ENCODE peak calls at places on chromosome 11, in five cellular contexts. L, Z, E, G and X are unnamed samples.

GRCh38 chr11:33828604-33829429 is 54.5 kb upstream of the FBXO3 start:
- DNase-seq in L (no peak), Z (no peak), E (no peak), G (peak; percentile 1), X (peak; percentile 58)

GRCh38 chr11:46369458-46370152 is 11.9 kb upstream of the MDK start:
- DNase-seq in L (peak; percentile 48), Z (peak; percentile 69), E (peak; percentile 64), G (peak; percentile 60), X (peak; percentile 98)

GRCh38 chr11:72585762-72586590 is 88.2 kb downstream of the PDE2A start:
- DNase-seq in L (peak; percentile 38), Z (peak; percentile 60), E (peak; percentile 53), G (no peak), X (peak; percentile 98)

GRCh38 chr11:79439893-79440450 is 858 bp downstream of the TENM4 start:
- DNase-seq in L (no peak), Z (no peak), E (peak; percentile 40), G (no peak), X (peak; percentile 81)

GRCh38 chr11:14229472-14229871 is 129.5 kb downstream of the RRAS2 start:
- DNase-seq in L (no peak), Z (no peak), E (no peak), G (no peak), X (no peak)

GRCh38 chr11:46006418-46007070 is 84.1 kb downstream of the LARGE2 start:
- DNase-seq in L (peak; percentile 63), Z (peak; percentile 87), E (peak; percentile 57), G (peak; percentile 67), X (no peak)

GRCh38 chr11:85961930-85962363 is 106.8 kb downstream of the CCDC83 start:
- DNase-seq in L (no peak), Z (peak; percentile 40), E (peak; percentile 39), G (no peak), X (no peak)

GRCh38 chr11:557328-558132 is 3.0 kb downstream of the LMNTD2 start:
- DNase-seq in L (no peak), Z (no peak), E (no peak), G (no peak), X (peak; percentile 87)

GRCh38 chr11:20117291-20117690 is 43.0 kb downstream of the DBX1 start:
- DNase-seq in L (no peak), Z (no peak), E (no peak), G (no peak), X (no peak)

GRCh38 chr11:65651589-65652510 is 10.9 kb downstream of the RELA start:
- DNase-seq in L (no peak), Z (peak; percentile 83), E (peak; percentile 73), G (peak; percentile 79), X (peak; percentile 93)

GRCh38 chr11:68997124-68997994 is 15.7 kb downstream of the MRGPRF start:
- DNase-seq in L (no peak), Z (no peak), E (no peak), G (no peak), X (peak; percentile 51)

GRCh38 chr11:44928807-44929206 is 21.9 kb downstream of the TP53I11 start:
- DNase-seq in L (no peak), Z (no peak), E (no peak), G (no peak), X (no peak)

GRCh38 chr11:6703247-6704063 is 20.3 kb upstream of the MRPL17 start:
- DNase-seq in L (peak; percentile 24), Z (peak; percentile 75), E (peak; percentile 65), G (peak; percentile 48), X (no peak)

GRCh38 chr11:109784536-109784935 is 308.7 kb upstream of the ZC3H12C start:
- DNase-seq in L (no peak), Z (no peak), E (no peak), G (no peak), X (no peak)
- H3K4me2 ChIP-seq in L (no peak overlapping the region), Z (no peak overlapping the region), E (no peak overlapping the region), G (no peak overlapping the region), X (no peak overlapping the region)

DNA sequence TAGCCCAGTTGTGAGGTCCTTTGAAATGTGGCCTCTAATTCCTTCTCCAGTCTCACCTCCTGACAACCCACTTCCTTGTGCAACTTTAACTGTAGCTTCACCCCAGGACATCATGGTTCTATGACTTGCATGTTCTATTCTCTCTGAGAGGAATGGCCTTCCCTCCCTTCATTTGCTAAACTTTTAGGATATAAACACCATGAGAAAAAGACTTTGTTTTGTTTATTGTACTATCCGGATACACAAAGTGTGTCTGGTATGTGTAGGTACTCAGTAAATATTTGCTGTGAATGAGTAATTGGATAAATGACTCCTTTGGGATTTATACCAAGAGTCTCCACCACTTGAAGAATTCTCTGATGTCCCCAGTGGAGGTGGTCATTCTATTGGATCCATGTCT is 547.6 kb downstream of the INSC start:
- DNase-seq in L (no peak), Z (no peak), E (no peak), G (peak; percentile 73), X (no peak)
- H3K79me2 ChIP-seq in L (no peaks in the 10 kb centered on the region), Z (no peaks in the 10 kb centered on the region), E (no peaks in the 10 kb centered on the region), G (no peaks in the 10 kb centered on the region), X (no peaks in the 10 kb centered on the region)

GRCh38 chr11:123483465-123483864 is 53.4 kb downstream of the GRAMD1B start:
- DNase-seq in L (no peak), Z (no peak), E (peak; percentile 4), G (no peak), X (no peak)

GRCh38 chr11:123482225-123482624 is 52.2 kb downstream of the GRAMD1B start:
- DNase-seq in L (no peak), Z (no peak), E (no peak), G (no peak), X (no peak)

GRCh38 chr11:123484448-123484847 is 54.4 kb downstream of the GRAMD1B start:
- DNase-seq in L (no peak), Z (no peak), E (no peak), G (no peak), X (no peak)

GRCh38 chr11:123481647-123482046 is 51.6 kb downstream of the GRAMD1B start:
- DNase-seq in L (no peak), Z (no peak), E (no peak), G (no peak), X (no peak)

DNA sequence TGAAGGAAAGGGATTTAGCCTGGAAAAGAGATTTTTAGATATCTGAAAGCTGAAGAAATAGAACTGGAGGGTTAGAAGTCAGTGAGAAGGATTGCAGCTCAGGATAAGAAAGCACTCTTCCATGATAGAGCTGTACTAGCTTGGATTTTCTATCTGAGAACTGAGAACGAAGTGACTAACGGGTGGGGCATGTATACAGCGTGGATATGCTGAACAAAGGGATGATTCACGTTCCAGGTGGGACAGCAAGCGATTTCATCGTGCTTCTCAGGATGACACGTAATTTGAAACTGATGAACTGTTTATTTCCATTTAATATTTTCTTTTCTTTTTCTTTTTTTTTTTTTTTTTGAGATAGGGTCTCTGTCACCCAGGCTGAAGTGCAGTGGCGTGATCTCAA is 53.0 kb downstream of the GRAMD1B start:
- DNase-seq in L (peak; percentile 41), Z (no peak), E (peak; percentile 79), G (peak; percentile 65), X (no peak)
- H3K4me1 ChIP-seq in L (no peaks in the 10 kb centered on the region), Z (no peaks in the 10 kb centered on the region), E (peaks cover 7% of the 10 kb centered on the region), G (peaks cover 12% of the 10 kb centered on the region), X (peaks cover 18% of the 10 kb centered on the region)

GRCh38 chr11:62383822-62384221 is 35.0 kb upstream of the SCGB1A1 start:
- DNase-seq in L (no peak), Z (peak; percentile 37), E (no peak), G (no peak), X (no peak)
- H3K4me2 ChIP-seq in L (no peak overlapping the region), Z (no peak overlapping the region), E (no peak overlapping the region), G (no peak overlapping the region), X (no peak overlapping the region)

GRCh38 chr11:120375076-120375475 is 38.9 kb downstream of the ARHGEF12 start:
- DNase-seq in L (no peak), Z (no peak), E (no peak), G (no peak), X (no peak)
- H3K79me2 ChIP-seq in L (peaks cover 100% of the 10 kb centered on the region), Z (peaks cover 80% of the 10 kb centered on the region), E (peaks cover 46% of the 10 kb centered on the region), G (peaks cover 93% of the 10 kb centered on the region), X (peaks cover 92% of the 10 kb centered on the region)

GRCh38 chr11:74205181-74205580 is 34.1 kb downstream of the PPME1 start:
- DNase-seq in L (no peak), Z (no peak), E (no peak), G (no peak), X (no peak)
- H3K4me1 ChIP-seq in L (no peaks in the 10 kb centered on the region), Z (no peaks in the 10 kb centered on the region), E (no peaks in the 10 kb centered on the region), G (no peaks in the 10 kb centered on the region), X (no peaks in the 10 kb centered on the region)

GRCh38 chr11:130436171-130436570 is 7.8 kb upstream of the ADAMTS8 start:
- DNase-seq in L (no peak), Z (no peak), E (no peak), G (no peak), X (no peak)
- H3K4me2 ChIP-seq in L (no peak overlapping the region), Z (no peak overlapping the region), E (no peak overlapping the region), G (no peak overlapping the region), X (no peak overlapping the region)

DNA sequence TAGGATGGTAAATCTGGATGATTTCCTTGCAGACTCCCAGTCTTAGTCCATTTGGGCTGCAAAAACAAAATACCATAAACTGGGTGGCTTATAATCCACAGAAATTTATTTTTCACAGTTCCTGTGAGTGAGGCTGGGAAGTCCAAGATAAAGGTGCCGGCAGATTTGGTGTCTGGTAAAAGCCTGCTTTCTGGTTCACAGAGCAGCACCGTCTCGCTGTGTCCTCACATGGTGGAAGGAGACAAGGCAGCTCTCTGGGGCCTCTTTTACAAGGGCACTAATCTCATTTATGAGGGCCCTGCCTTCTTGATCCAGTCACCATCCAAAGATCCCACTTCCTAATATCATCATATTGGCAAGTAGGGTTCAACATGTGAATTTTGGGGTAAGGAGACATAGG is 8.9 kb downstream of the USP47 start:
- DNase-seq in L (no peak), Z (no peak), E (no peak), G (no peak), X (no peak)
- H3K79me2 ChIP-seq in L (peaks cover 95% of the 10 kb centered on the region), Z (peaks cover 92% of the 10 kb centered on the region), E (peaks cover 97% of the 10 kb centered on the region), G (peaks cover 90% of the 10 kb centered on the region), X (peaks cover 98% of the 10 kb centered on the region)

DNA sequence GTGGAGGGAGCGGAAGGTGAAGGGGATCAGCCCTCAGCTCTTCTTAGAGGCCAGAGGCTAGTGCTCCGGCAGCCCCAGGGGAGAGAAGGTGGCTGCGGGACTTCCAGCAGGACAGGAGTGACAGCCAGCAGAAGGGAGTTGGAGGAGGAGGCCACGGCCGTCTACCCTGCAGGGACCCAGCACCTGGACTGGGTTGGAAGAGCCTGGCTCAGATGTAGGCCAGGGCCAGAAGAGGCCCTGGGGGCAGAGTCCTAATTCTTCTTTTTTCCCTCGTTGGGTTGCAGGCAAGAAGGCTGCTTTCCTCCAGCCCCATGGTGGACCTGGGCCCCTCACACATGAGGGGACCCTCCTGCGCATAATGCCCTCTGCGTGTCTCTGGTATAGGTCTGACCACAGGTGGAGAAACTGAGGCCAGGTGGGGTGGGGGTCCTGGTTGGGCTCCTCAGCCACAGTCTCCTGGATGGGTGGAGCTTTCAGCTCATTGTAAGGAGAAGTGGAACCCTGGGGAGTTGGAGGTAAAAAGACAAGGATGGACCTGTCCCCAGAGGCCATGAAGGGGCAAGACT is 2.3 kb upstream of the MCAM start:
- DNase-seq in L (no peak), Z (no peak), E (no peak), G (no peak), X (peak; percentile 44)
- H3K4me1 ChIP-seq in L (peaks cover 16% of the 10 kb centered on the region), Z (peaks cover 27% of the 10 kb centered on the region), E (peaks cover 68% of the 10 kb centered on the region), G (peaks cover 44% of the 10 kb centered on the region), X (peaks cover 56% of the 10 kb centered on the region)